ENCODE peak calls at places on chromosomes 7 and 10, in six cellular contexts. A is neural progenitor cell, U is PC-3, S is HCT116, M is MM.1S, C is SK-N-SH. F is an unnamed sample.

GRCh38 chr7:106464169-106464568 is 179.4 kb upstream of the NAMPT start:
- DNase-seq in M (no peak), S (no peak), U (no peak), C (no peak), A (no peak), F (no peak)

GRCh38 chr10:24645784-24646183 is 77.9 kb downstream of the ARHGAP21 start:
- DNase-seq in U (peak), A (no peak), C (no peak), S (no peak), M (peak), F (peak)

GRCh38 chr10:11822809-11823121 is 391 bp upstream of the PROSER2 start:
- DNase-seq in S (no peak), M (no peak), C (no peak), U (no peak), A (no peak), F (no peak)

GRCh38 chr10:123999956-124000615 is 93.3 kb downstream of the CHST15 start:
- DNase-seq in A (no peak), M (no peak), S (no peak), U (no peak), C (peak), F (no peak)

GRCh38 chr7:143967398-143967797 is 12.8 kb downstream of the OR2F1 start:
- DNase-seq in C (no peak), S (no peak), U (peak), M (no peak), A (no peak), F (no peak)

GRCh38 chr7:34064511-34065158 is 159.3 kb downstream of the BMPER start:
- DNase-seq in A (no peak), U (no peak), S (no peak), C (no peak), M (no peak), F (no peak)

GRCh38 chr7:74625446-74625845 is 32.1 kb upstream of the GTF2I start:
- DNase-seq in C (no peak), U (peak), A (no peak), M (peak), S (no peak), F (peak)

GRCh38 chr10:119667562-119668328 is 16.6 kb downstream of the BAG3 start:
- DNase-seq in U (peak), A (peak), S (peak), M (no peak), C (peak), F (peak)

GRCh38 chr10:118971876-118972275 is 57.6 kb upstream of the NANOS1 start:
- DNase-seq in A (no peak), U (no peak), M (no peak), C (no peak), S (no peak), F (no peak)

GRCh38 chr10:119408969-119409371 is 133.5 kb downstream of the RGS10 start:
- DNase-seq in U (no peak), S (no peak), C (no peak), A (no peak), M (no peak), F (no peak)

GRCh38 chr10:628386-629045 is 61.0 kb downstream of the DIP2C start:
- DNase-seq in S (no peak), U (no peak), M (no peak), C (peak), A (no peak), F (no peak)

GRCh38 chr10:127196227-127196954 is at the start of gene INSYN2A:
- DNase-seq in S (no peak), M (no peak), U (peak), C (peak), A (peak), F (peak)

GRCh38 chr10:125005312-125006187 is 63.6 kb downstream of the ZRANB1 start:
- DNase-seq in M (no peak), U (no peak), A (no peak), C (peak), S (no peak), F (no peak)

GRCh38 chr10:64430690-64431323 is 909.6 kb downstream of the REEP3 start:
- DNase-seq in U (peak), C (peak), M (no peak), A (peak), S (peak), F (no peak)

GRCh38 chr7:13879994-13880686 is 109.3 kb downstream of the ETV1 start:
- DNase-seq in U (peak), S (peak), A (no peak), M (no peak), C (no peak), F (peak)

GRCh38 chr7:48168159-48168558 is 3.1 kb upstream of the ABCA13 start:
- DNase-seq in S (no peak), A (no peak), M (peak), C (no peak), U (peak), F (peak)

GRCh38 chr7:129176853-129177369 is 11.5 kb upstream of the SMO start:
- DNase-seq in U (no peak), S (no peak), C (no peak), A (no peak), M (no peak), F (no peak)

GRCh38 chr10:30755474-30755873 is 125.9 kb upstream of the LYZL2 start:
- DNase-seq in U (no peak), S (no peak), C (no peak), M (no peak), A (no peak), F (peak)

GRCh38 chr10:32149257-32149955 is 93.2 kb upstream of the KIF5B start:
- DNase-seq in C (no peak), M (no peak), U (peak), S (peak), A (no peak), F (peak)

GRCh38 chr7:45927724-45928123 is 6.7 kb upstream of the IGFBP3 start:
- DNase-seq in U (no peak), M (peak), S (no peak), C (no peak), A (no peak), F (no peak)

GRCh38 chr7:5695709-5696345 is 85.6 kb downstream of the RNF216 start:
- DNase-seq in U (no peak), A (no peak), S (no peak), C (no peak), M (no peak), F (peak)

GRCh38 chr7:5695037-5695708 is 86.3 kb downstream of the RNF216 start:
- DNase-seq in M (no peak), S (no peak), U (no peak), A (no peak), C (no peak), F (peak)

GRCh38 chr7:5692845-5693278 is 88.6 kb downstream of the RNF216 start:
- DNase-seq in U (peak), A (no peak), M (no peak), S (no peak), C (peak), F (peak)

GRCh38 chr7:5693529-5693928 is 87.9 kb downstream of the RNF216 start:
- DNase-seq in M (peak), S (no peak), A (no peak), C (no peak), U (peak), F (peak)

GRCh38 chr7:5694221-5694754 is 87.2 kb downstream of the RNF216 start:
- DNase-seq in A (no peak), S (no peak), M (no peak), U (peak), C (no peak), F (peak)
- H3K9ac ChIP-seq in A (no peak), S (no peak), M (no peak), U (peak), C (peak), F (peak)

GRCh38 chr7:83015921-83016320 is 146.8 kb downstream of the PCLO start:
- DNase-seq in U (no peak), M (no peak), S (no peak), A (no peak), C (no peak), F (no peak)

GRCh38 chr7:83014546-83014945 is 148.1 kb downstream of the PCLO start:
- DNase-seq in A (no peak), U (no peak), M (no peak), S (no peak), C (no peak), F (no peak)

GRCh38 chr7:83011954-83012353 is 150.7 kb downstream of the PCLO start:
- DNase-seq in C (no peak), U (no peak), A (no peak), M (no peak), S (no peak), F (no peak)
- H3K27ac ChIP-seq in C (no peak), U (no peak), A (no peak), M (no peak), S (no peak), F (no peak)

DNA sequence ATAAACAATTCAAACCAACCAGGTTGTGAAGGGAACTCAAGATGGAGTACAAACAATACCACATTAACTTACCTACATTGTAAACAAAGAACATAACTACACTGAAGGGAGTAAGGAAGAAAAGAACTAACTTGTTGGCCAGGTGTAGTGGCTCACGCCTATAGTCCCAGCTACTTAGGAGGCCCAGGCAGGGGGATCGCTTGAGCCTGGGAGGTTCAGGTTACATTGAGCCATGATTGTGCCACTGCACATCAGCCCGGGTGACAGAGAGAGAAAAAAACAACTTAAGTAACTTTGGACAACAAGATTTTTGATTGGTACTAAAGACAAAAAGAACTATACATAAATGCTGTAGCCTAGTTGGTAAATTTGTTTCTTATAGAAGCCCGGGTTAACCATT is 68.8 kb downstream of the TRIL start:
- DNase-seq in M (no peak), A (peak), S (no peak), C (no peak), U (no peak), F (no peak)
- TF ChIP-seq EZH2phosphoT487 in M (no peak), A (no peak), S (no peak), C (no peak), U (no peak), F (no peak)

GRCh38 chr10:132645630-132646442 is 108.2 kb downstream of the INPP5A start:
- DNase-seq in M (no peak), A (no peak), U (no peak), C (no peak), S (no peak), F (no peak)
- H3K9ac ChIP-seq in M (no peak), A (no peak), U (no peak), C (no peak), S (no peak), F (no peak)

F was measured in GM23248.